ENCODE peak calls at places on chromosomes 3 and 15, in five cellular contexts. V is Calu3; H is lung microvascular endothelial cell; J is mesothelial cell of epicardium; Z is naive thymus-derived CD8-positive, alpha-beta T cell. G is an unnamed sample.
A peak's percentile ranks its signal among the peaks of the same experiment; 100 is the strongest.

GRCh38 chr15:81749667-81750360 is 296.0 kb downstream of the MEX3B start:
- DNase-seq in V (no peak), H (no peak), J (peak; percentile 76), Z (no peak), G (no peak)

GRCh38 chr15:75920079-75920478 is 16.4 kb downstream of the FBXO22 start:
- DNase-seq in V (no peak), H (no peak), J (no peak), Z (no peak), G (no peak)

GRCh38 chr3:143571548-143571947 is 276.7 kb downstream of the SLC9A9 start:
- DNase-seq in V (no peak), H (no peak), J (no peak), Z (no peak), G (no peak)

GRCh38 chr3:102471001-102471400 is 36.2 kb downstream of the ZPLD1 start:
- DNase-seq in V (no peak), H (no peak), J (no peak), Z (no peak), G (no peak)

GRCh38 chr3:142180761-142181362 is 31.5 kb upstream of the TFDP2 start:
- DNase-seq in V (peak; percentile 75), H (peak; percentile 53), J (no peak), Z (peak; percentile 16), G (peak; percentile 9)

GRCh38 chr15:89091667-89092220 is 3.5 kb downstream of the ABHD2 start:
- DNase-seq in V (no peak), H (no peak), J (no peak), Z (no peak), G (no peak)

GRCh38 chr3:42273351-42273750 is 7.4 kb upstream of the CCK start:
- DNase-seq in V (no peak), H (no peak), J (no peak), Z (no peak), G (no peak)

GRCh38 chr15:80674245-80674614 is 20.9 kb upstream of the ABHD17C start:
- DNase-seq in V (peak; percentile 36), H (no peak), J (no peak), Z (no peak), G (no peak)

GRCh38 chr15:94370197-94370987 is 139.0 kb downstream of the MCTP2 start:
- DNase-seq in V (no peak), H (no peak), J (no peak), Z (no peak), G (no peak)